ENCODE peak calls at places on chromosomes 16 and 17, in five cellular contexts. One of them, this sample, is unnamed.

GRCh38 chr17:50269477-50270429 is 4.5 kb upstream of the TMEM92 start:
- DNase-seq in HCT116: peak; percentile 60
- DNase-seq in Peyer's patch: peak; percentile 44
- DNase-seq in nephron progenitor cell: peak; percentile 70
- DNase-seq in neural crest cell: peak; percentile 71
- DNase-seq in this sample: no peak

GRCh38 chr16:83899978-83900377 is 1.1 kb downstream of the MLYCD start:
- DNase-seq in nephron progenitor cell: no peak
- DNase-seq in Peyer's patch: no peak
- DNase-seq in neural crest cell: no peak
- DNase-seq in HCT116: no peak
- DNase-seq in this sample: no peak

GRCh38 chr17:56023851-56024250 is 129.4 kb upstream of the ANKFN1 start:
- DNase-seq in nephron progenitor cell: no peak
- DNase-seq in neural crest cell: no peak
- DNase-seq in HCT116: no peak
- DNase-seq in Peyer's patch: no peak
- DNase-seq in this sample: no peak

GRCh38 chr17:40459646-40460584 is 16.7 kb downstream of the IGFBP4 start:
- DNase-seq in HCT116: no peak
- DNase-seq in neural crest cell: no peak
- DNase-seq in nephron progenitor cell: no peak
- DNase-seq in Peyer's patch: no peak
- DNase-seq in this sample: no peak

GRCh38 chr16:11258553-11259287 is 2.7 kb upstream of the SOCS1 start:
- DNase-seq in Peyer's patch: peak; percentile 50
- DNase-seq in HCT116: no peak
- DNase-seq in nephron progenitor cell: no peak
- DNase-seq in neural crest cell: no peak
- DNase-seq in this sample: no peak

GRCh38 chr16:19389246-19389645 is 28.4 kb upstream of the TMC5 start:
- DNase-seq in HCT116: no peak
- DNase-seq in Peyer's patch: peak; percentile 39
- DNase-seq in nephron progenitor cell: peak; percentile 57
- DNase-seq in neural crest cell: peak; percentile 41
- DNase-seq in this sample: no peak

GRCh38 chr17:13544292-13544691 is 57.4 kb downstream of the HS3ST3A1 start:
- DNase-seq in Peyer's patch: no peak
- DNase-seq in HCT116: no peak
- DNase-seq in neural crest cell: no peak
- DNase-seq in nephron progenitor cell: no peak
- DNase-seq in this sample: peak; percentile 9

GRCh38 chr17:30248786-30249185 is 13.3 kb upstream of the SLC6A4 start:
- DNase-seq in nephron progenitor cell: no peak
- DNase-seq in neural crest cell: no peak
- DNase-seq in HCT116: no peak
- DNase-seq in Peyer's patch: no peak
- DNase-seq in this sample: no peak

GRCh38 chr16:57762365-57763289 is 27.1 kb downstream of the KATNB1 start:
- DNase-seq in neural crest cell: no peak
- DNase-seq in Peyer's patch: no peak
- DNase-seq in HCT116: no peak
- DNase-seq in nephron progenitor cell: no peak
- DNase-seq in this sample: no peak

GRCh38 chr16:30032083-30032819 is 1.2 kb upstream of the TLCD3B start:
- DNase-seq in neural crest cell: peak; percentile 77
- DNase-seq in HCT116: peak; percentile 58
- DNase-seq in nephron progenitor cell: peak; percentile 78
- DNase-seq in Peyer's patch: peak; percentile 33
- DNase-seq in this sample: peak; percentile 86

GRCh38 chr17:63634163-63634562 is 11.9 kb downstream of the MAP3K3 start:
- DNase-seq in Peyer's patch: no peak
- DNase-seq in neural crest cell: no peak
- DNase-seq in HCT116: no peak
- DNase-seq in nephron progenitor cell: no peak
- DNase-seq in this sample: no peak

GRCh38 chr17:44767493-44767892 is 8.7 kb downstream of the ADAM11 start:
- DNase-seq in Peyer's patch: no peak
- DNase-seq in nephron progenitor cell: no peak
- DNase-seq in neural crest cell: no peak
- DNase-seq in HCT116: no peak
- DNase-seq in this sample: no peak

GRCh38 chr16:70267516-70267915 is 15.8 kb upstream of the EXOSC6 start:
- DNase-seq in HCT116: peak; percentile 18
- DNase-seq in neural crest cell: peak; percentile 58
- DNase-seq in nephron progenitor cell: peak; percentile 54
- DNase-seq in Peyer's patch: no peak
- DNase-seq in this sample: peak; percentile 69

GRCh38 chr17:67994827-67995567 is 1.3 kb downstream of the C17orf58 start:
- DNase-seq in HCT116: no peak
- DNase-seq in neural crest cell: no peak
- DNase-seq in nephron progenitor cell: no peak
- DNase-seq in Peyer's patch: no peak
- DNase-seq in this sample: no peak

DNA sequence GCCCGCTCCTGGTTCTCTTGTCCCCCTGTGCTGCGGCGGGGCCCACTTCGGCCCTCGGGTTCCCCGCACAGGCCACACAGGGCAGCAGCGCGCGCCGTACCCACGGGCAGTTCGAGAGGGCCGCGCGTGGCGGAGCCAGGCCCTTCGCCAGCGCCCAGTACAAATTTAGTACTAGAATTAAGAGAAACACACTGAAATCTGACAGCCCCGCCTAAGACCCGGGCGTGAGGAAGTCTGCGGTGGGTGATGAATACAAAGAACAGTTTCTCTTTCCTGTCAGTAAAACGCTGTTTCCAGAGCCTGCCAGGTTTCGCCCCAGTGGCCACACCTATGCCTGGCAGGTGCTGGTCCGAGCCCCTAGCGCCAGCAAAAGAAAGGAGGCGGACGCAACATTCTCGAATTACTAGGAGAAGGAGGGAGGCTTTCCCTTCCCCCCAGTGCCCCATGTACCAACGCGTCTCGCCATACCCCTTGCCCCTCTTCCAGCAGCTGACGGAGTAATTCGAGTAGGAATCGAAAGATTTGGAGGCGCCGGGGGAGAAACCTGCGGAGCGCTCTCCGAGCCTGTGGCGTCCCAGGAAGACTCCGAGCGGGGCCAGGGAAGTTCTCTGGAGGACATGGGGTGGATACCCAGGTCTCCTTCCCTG is 591 bp upstream of the SLFN5 start:
- DNase-seq in Peyer's patch: peak; percentile 84
- DNase-seq in neural crest cell: no peak
- DNase-seq in HCT116: peak; percentile 58
- DNase-seq in nephron progenitor cell: peak; percentile 53
- DNase-seq in this sample: peak; percentile 78
- TF ChIP-seq CTCF in Peyer's patch: peak; percentile 65
- TF ChIP-seq CTCF in neural crest cell: peak; percentile 59
- TF ChIP-seq CTCF in HCT116: no peak
- TF ChIP-seq CTCF in nephron progenitor cell: no peak
- TF ChIP-seq CTCF in this sample: peak; percentile 61

GRCh38 chr16:71536752-71537499 is 10.7 kb downstream of the CHST4 start:
- DNase-seq in nephron progenitor cell: no peak
- DNase-seq in neural crest cell: no peak
- DNase-seq in Peyer's patch: no peak
- DNase-seq in HCT116: no peak
- DNase-seq in this sample: no peak

GRCh38 chr16:71547168-71547567 is 20.9 kb downstream of the CHST4 start:
- DNase-seq in neural crest cell: no peak
- DNase-seq in Peyer's patch: no peak
- DNase-seq in HCT116: no peak
- DNase-seq in nephron progenitor cell: no peak
- DNase-seq in this sample: no peak

GRCh38 chr16:71537643-71538042 is 11.4 kb downstream of the CHST4 start:
- DNase-seq in HCT116: peak; percentile 50
- DNase-seq in nephron progenitor cell: peak; percentile 52
- DNase-seq in neural crest cell: peak; percentile 5
- DNase-seq in Peyer's patch: no peak
- DNase-seq in this sample: peak; percentile 76

DNA sequence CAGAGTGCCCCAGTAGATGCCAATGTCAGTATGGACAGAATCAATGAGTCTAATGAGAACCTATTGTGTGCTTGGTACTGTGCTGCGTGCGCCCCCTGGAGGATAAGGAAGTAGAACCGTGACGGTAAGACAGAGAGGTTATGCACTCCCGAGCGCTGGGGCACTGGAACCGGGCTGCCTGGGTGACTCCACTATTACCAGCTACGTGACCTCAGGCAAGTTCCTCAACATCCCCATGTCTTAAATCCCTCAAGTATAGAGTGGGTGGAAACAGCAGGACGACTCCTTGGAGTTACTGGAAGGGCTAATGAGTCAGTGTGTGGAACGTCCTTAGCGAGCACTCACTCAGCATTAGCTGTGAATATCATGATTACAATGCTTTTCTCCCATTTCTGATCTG is 16.2 kb downstream of the CHST4 start:
- DNase-seq in HCT116: peak; percentile 60
- DNase-seq in Peyer's patch: peak; percentile 55
- DNase-seq in neural crest cell: peak; percentile 40
- DNase-seq in nephron progenitor cell: peak; percentile 71
- DNase-seq in this sample: no peak
- TF ChIP-seq CTCF in HCT116: peak; percentile 63
- TF ChIP-seq CTCF in Peyer's patch: peak; percentile 42
- TF ChIP-seq CTCF in neural crest cell: peak; percentile 63
- TF ChIP-seq CTCF in nephron progenitor cell: peak; percentile 62
- TF ChIP-seq CTCF in this sample: peak; percentile 86

GRCh38 chr17:66184392-66184791 is 7.5 kb downstream of the CEP112 start:
- DNase-seq in neural crest cell: no peak
- DNase-seq in nephron progenitor cell: no peak
- DNase-seq in HCT116: no peak
- DNase-seq in Peyer's patch: no peak
- DNase-seq in this sample: no peak

GRCh38 chr17:66190738-66191606 is 961 bp downstream of the CEP112 start:
- DNase-seq in HCT116: no peak
- DNase-seq in neural crest cell: no peak
- DNase-seq in Peyer's patch: no peak
- DNase-seq in nephron progenitor cell: no peak
- DNase-seq in this sample: no peak

GRCh38 chr17:66185842-66186241 is 6.1 kb downstream of the CEP112 start:
- DNase-seq in nephron progenitor cell: no peak
- DNase-seq in neural crest cell: no peak
- DNase-seq in Peyer's patch: no peak
- DNase-seq in HCT116: no peak
- DNase-seq in this sample: no peak

GRCh38 chr17:66191607-66192377 is at the start of gene CEP112:
- DNase-seq in neural crest cell: peak; percentile 90
- DNase-seq in nephron progenitor cell: peak; percentile 99
- DNase-seq in HCT116: peak; percentile 69
- DNase-seq in Peyer's patch: peak; percentile 85
- DNase-seq in this sample: peak; percentile 84

GRCh38 chr17:66187718-66188117 is 4.2 kb downstream of the CEP112 start:
- DNase-seq in Peyer's patch: no peak
- DNase-seq in neural crest cell: no peak
- DNase-seq in HCT116: no peak
- DNase-seq in nephron progenitor cell: no peak
- DNase-seq in this sample: no peak
- TF ChIP-seq CTCF in Peyer's patch: no peak
- TF ChIP-seq CTCF in neural crest cell: no peak
- TF ChIP-seq CTCF in HCT116: no peak
- TF ChIP-seq CTCF in nephron progenitor cell: no peak
- TF ChIP-seq CTCF in this sample: no peak

DNA sequence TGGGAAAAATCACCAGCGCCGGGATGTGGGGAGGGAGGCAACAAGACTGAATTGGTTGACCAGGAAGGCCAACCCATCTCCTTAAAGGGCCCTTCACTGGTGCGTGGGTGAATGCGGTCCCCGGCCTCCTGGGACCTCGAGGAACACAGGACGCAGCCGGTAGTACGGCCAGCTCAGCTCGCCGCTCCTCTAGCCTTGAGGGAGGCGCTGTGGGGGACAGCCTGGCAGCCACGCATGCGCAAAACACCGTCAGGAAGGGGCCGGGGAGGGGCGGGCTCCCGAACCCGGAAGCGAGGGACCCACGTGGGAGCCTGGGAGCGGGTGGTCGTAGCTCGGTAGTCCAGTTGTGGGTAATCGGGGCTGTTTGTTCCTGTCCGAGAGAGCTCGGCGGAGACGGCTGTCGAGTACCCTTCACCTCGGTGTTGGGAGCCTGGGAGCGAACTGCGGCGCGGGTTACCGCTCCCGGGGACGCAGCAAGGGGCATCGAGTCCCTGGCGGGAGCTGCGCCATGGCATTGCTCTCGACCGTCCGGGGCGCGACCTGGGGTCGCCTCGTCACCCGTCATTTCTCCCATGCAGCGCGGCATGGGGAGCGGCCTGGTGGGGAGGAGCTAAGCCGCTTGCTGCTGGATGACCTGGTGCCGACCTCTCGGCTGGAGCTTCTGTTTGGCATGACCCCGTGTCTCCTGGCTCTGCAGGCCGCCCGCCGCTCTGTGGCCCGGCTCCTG is at the start of gene MRM1:
- DNase-seq in neural crest cell: peak; percentile 90
- DNase-seq in Peyer's patch: peak; percentile 93
- DNase-seq in nephron progenitor cell: peak; percentile 98
- DNase-seq in HCT116: peak; percentile 91
- DNase-seq in this sample: peak; percentile 93
- TF ChIP-seq CTCF in neural crest cell: peak; percentile 24
- TF ChIP-seq CTCF in Peyer's patch: no peak
- TF ChIP-seq CTCF in nephron progenitor cell: no peak
- TF ChIP-seq CTCF in HCT116: no peak
- TF ChIP-seq CTCF in this sample: no peak

GRCh38 chr17:76593964-76594363 is 8.3 kb upstream of the ST6GALNAC2 start:
- DNase-seq in neural crest cell: no peak
- DNase-seq in HCT116: no peak
- DNase-seq in Peyer's patch: no peak
- DNase-seq in nephron progenitor cell: no peak
- DNase-seq in this sample: no peak
- TF ChIP-seq CTCF in neural crest cell: no peak
- TF ChIP-seq CTCF in HCT116: no peak
- TF ChIP-seq CTCF in Peyer's patch: no peak
- TF ChIP-seq CTCF in nephron progenitor cell: no peak
- TF ChIP-seq CTCF in this sample: peak; percentile 2

GRCh38 chr17:3657588-3657869 is 10.8 kb downstream of the TAX1BP3 start:
- DNase-seq in neural crest cell: no peak
- DNase-seq in HCT116: no peak
- DNase-seq in nephron progenitor cell: no peak
- DNase-seq in Peyer's patch: no peak
- DNase-seq in this sample: no peak

GRCh38 chr17:3656755-3657587 is 11.4 kb downstream of the TAX1BP3 start:
- DNase-seq in Peyer's patch: no peak
- DNase-seq in HCT116: no peak
- DNase-seq in nephron progenitor cell: no peak
- DNase-seq in neural crest cell: no peak
- DNase-seq in this sample: no peak

GRCh38 chr17:3657874-3658783 is 10.2 kb downstream of the TAX1BP3 start:
- DNase-seq in neural crest cell: no peak
- DNase-seq in HCT116: no peak
- DNase-seq in Peyer's patch: no peak
- DNase-seq in nephron progenitor cell: no peak
- DNase-seq in this sample: no peak

GRCh38 chr17:3655766-3656165 is 12.6 kb downstream of the TAX1BP3 start:
- DNase-seq in HCT116: no peak
- DNase-seq in neural crest cell: no peak
- DNase-seq in Peyer's patch: no peak
- DNase-seq in nephron progenitor cell: no peak
- DNase-seq in this sample: no peak

GRCh38 chr17:3656353-3656752 is 12.0 kb downstream of the TAX1BP3 start:
- DNase-seq in nephron progenitor cell: no peak
- DNase-seq in Peyer's patch: no peak
- DNase-seq in neural crest cell: no peak
- DNase-seq in HCT116: no peak
- DNase-seq in this sample: no peak
- TF ChIP-seq CTCF in nephron progenitor cell: no peak
- TF ChIP-seq CTCF in Peyer's patch: no peak
- TF ChIP-seq CTCF in neural crest cell: no peak
- TF ChIP-seq CTCF in HCT116: no peak
- TF ChIP-seq CTCF in this sample: no peak